ENCODE peak calls at places on chromosome 2, in nine cellular contexts. R, G, Q, F, A, J, B, D and I are unnamed samples.

GRCh38 chr2:78676921-78677696 is 348.4 kb upstream of the REG3G start:
- DNase-seq in G (no peak), F (peak; percentile 10), J (no peak), R (no peak), D (no peak), B (peak; percentile 43), A (no peak), Q (no peak), I (no peak)

GRCh38 chr2:190607657-190608357 is 41.1 kb upstream of the NAB1 start:
- DNase-seq in Q (peak; percentile 89), D (no peak), J (no peak), G (no peak), A (no peak), F (no peak), B (no peak), R (peak; percentile 91), I (peak; percentile 48)

GRCh38 chr2:118363604-118364003 is 275.3 kb downstream of the INSIG2 start:
- DNase-seq in R (no peak), B (no peak), D (no peak), J (no peak), F (no peak), G (no peak), Q (no peak), A (no peak), I (no peak)

GRCh38 chr2:225272173-225272572 is 127.3 kb upstream of the NYAP2 start:
- DNase-seq in G (no peak), Q (no peak), R (no peak), J (no peak), A (no peak), F (no peak), D (no peak), B (no peak), I (peak; percentile 38)

GRCh38 chr2:155372969-155373368 is 674.5 kb downstream of the KCNJ3 start:
- DNase-seq in D (no peak), R (peak; percentile 3), A (no peak), J (no peak), F (peak; percentile 22), Q (peak; percentile 14), B (no peak), G (no peak), I (no peak)

GRCh38 chr2:204110250-204111183 is 174.0 kb downstream of the ICOS start:
- DNase-seq in J (no peak), G (peak; percentile 1), B (no peak), F (peak; percentile 50), R (no peak), Q (peak; percentile 6), D (no peak), A (no peak), I (no peak)

GRCh38 chr2:201680743-201681142 is 17.7 kb downstream of the MPP4 start:
- DNase-seq in G (no peak), D (peak; percentile 51), R (peak; percentile 60), A (peak; percentile 33), Q (no peak), F (peak; percentile 26), J (no peak), B (peak; percentile 61), I (peak; percentile 12)

GRCh38 chr2:75146903-75147332 is 52.4 kb downstream of the TACR1 start:
- DNase-seq in A (no peak), R (no peak), J (no peak), B (no peak), D (no peak), Q (peak; percentile 13), G (peak; percentile 48), F (no peak), I (no peak)

GRCh38 chr2:230907361-230908093 is 17.5 kb downstream of the GPR55 start:
- DNase-seq in G (no peak), Q (no peak), B (no peak), J (no peak), D (no peak), F (no peak), R (no peak), A (no peak), I (no peak)

GRCh38 chr2:6452702-6453481 is 412.8 kb downstream of the CMPK2 start:
- DNase-seq in J (no peak), B (no peak), Q (peak; percentile 11), D (no peak), A (no peak), R (no peak), F (peak; percentile 28), G (no peak), I (no peak)

GRCh38 chr2:164260506-164260905 is 360.8 kb downstream of the GRB14 start:
- DNase-seq in B (no peak), Q (peak; percentile 60), A (no peak), F (no peak), J (no peak), R (no peak), G (peak; percentile 10), D (no peak), I (no peak)

GRCh38 chr2:1803217-1804115 is 59.2 kb upstream of the PXDN start:
- DNase-seq in Q (peak; percentile 23), F (no peak), J (no peak), G (no peak), A (no peak), D (no peak), B (no peak), R (no peak), I (no peak)

GRCh38 chr2:240797500-240797895 is 22.5 kb downstream of the KIF1A start:
- DNase-seq in D (peak; percentile 32), R (no peak), A (no peak), J (no peak), G (no peak), Q (no peak), F (no peak), B (no peak), I (no peak)

GRCh38 chr2:235957231-235957630 is 211.0 kb downstream of the GBX2 start:
- DNase-seq in J (no peak), Q (no peak), D (no peak), F (no peak), R (no peak), B (no peak), G (no peak), A (no peak), I (no peak)

GRCh38 chr2:230863442-230864121 is 1.2 kb upstream of the ITM2C start:
- DNase-seq in R (no peak), D (no peak), B (peak; percentile 57), F (no peak), Q (no peak), J (no peak), G (no peak), A (no peak), I (no peak)

DNA sequence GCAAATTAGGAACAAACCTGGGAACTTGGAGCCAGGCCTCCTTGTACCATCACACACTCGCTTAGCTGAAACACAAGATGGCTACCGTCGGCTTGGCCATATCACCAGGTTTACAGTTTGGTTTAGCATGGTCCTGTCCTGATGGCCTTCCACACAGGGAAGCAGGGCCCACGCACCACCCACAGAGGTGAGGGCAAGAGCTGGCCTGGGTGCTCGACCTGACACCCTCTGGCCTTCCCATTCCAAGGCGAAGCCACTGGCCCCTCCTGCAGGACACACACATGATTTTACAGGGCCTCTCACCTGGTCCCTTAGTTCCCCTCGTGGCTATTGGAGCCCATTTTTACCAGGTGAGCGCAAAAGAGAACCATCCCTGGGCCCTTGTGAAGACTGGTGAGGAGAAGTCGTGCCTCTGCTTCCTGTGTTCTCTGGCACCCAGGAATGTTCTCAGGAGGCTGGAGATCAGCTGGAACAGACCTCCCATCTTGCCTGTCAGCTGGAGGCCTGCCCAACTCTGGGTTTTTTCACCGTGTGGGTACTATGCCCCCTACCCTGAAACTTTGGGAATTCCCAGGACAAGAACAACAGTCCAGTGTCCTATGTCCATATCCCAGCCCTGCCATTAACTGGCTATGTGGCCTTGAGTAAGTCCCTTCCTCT is 53.0 kb upstream of the FOSL2 start:
- DNase-seq in R (no peak), G (no peak), B (no peak), J (no peak), Q (no peak), D (no peak), F (no peak), A (no peak), I (no peak)
- TF ChIP-seq CTCF in R (no peak), G (no peak), B (peak; percentile 3), J (no peak), Q (no peak), D (no peak), F (no peak), A (no peak), I (no peak)

GRCh38 chr2:46482490-46482889 is 3.1 kb downstream of the TMEM247 start:
- DNase-seq in J (no peak), G (no peak), A (no peak), R (no peak), F (no peak), Q (no peak), D (no peak), B (no peak), I (no peak)

GRCh38 chr2:46487667-46488333 is 8.4 kb downstream of the TMEM247 start:
- DNase-seq in B (no peak), G (no peak), F (no peak), Q (peak; percentile 77), D (no peak), R (no peak), J (peak; percentile 90), A (no peak), I (no peak)

GRCh38 chr2:46481541-46482193 is 2.3 kb downstream of the TMEM247 start:
- DNase-seq in G (peak; percentile 84), A (no peak), R (no peak), B (no peak), D (no peak), J (no peak), F (no peak), Q (peak; percentile 90), I (no peak)

GRCh38 chr2:46486441-46486840 is 7.1 kb downstream of the TMEM247 start:
- DNase-seq in G (no peak), D (no peak), R (no peak), Q (no peak), A (no peak), J (no peak), B (no peak), F (no peak), I (no peak)

DNA sequence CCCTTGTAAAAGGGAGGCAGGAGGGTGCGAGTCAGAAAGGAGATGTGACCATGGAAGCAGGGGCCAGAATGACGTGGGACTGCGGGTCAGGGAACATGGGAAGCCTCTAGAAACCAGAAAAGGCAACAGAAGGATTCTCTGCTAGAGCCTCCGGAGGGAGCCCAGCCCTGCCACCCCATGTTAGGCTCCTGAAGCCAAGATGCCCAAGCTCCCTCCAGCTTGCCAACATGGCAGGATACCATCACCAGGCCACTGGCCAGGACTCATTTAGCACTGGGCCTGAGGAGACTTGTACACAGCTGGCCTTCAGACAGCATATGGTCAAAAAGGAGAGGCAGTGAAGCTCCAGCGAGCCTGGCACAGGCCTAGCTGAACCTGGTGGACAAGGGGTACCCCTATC is 5.6 kb downstream of the TMEM247 start:
- DNase-seq in B (no peak), F (no peak), J (no peak), A (no peak), G (no peak), D (no peak), Q (no peak), R (no peak), I (no peak)
- TF ChIP-seq CTCF in B (no peak), F (no peak), J (no peak), A (no peak), G (no peak), D (no peak), Q (no peak), R (no peak), I (no peak)

GRCh38 chr2:181891966-181892794 is 650 bp downstream of the ITPRID2 start:
- DNase-seq in G (no peak), F (peak; percentile 72), Q (peak; percentile 69), R (peak; percentile 69), B (peak; percentile 74), A (peak; percentile 75), J (peak; percentile 68), D (peak; percentile 71), I (peak; percentile 62)
- TF ChIP-seq CTCF in G (no peak), F (peak; percentile 62), Q (no peak), R (peak; percentile 26), B (peak; percentile 46), A (peak; percentile 39), J (no peak), D (no peak), I (no peak)

GRCh38 chr2:198471291-198471690 is 666.9 kb downstream of the PLCL1 start:
- DNase-seq in G (no peak), F (peak; percentile 24), D (no peak), B (no peak), R (no peak), Q (no peak), A (no peak), J (no peak), I (peak; percentile 3)
- TF ChIP-seq CTCF in G (peak; percentile 11), F (peak; percentile 75), D (peak; percentile 5), B (peak; percentile 35), R (peak; percentile 48), Q (peak; percentile 28), A (no peak), J (no peak), I (peak; percentile 39)